ENCODE peak calls at places on chromosomes 6 and 20, in seven cellular contexts. A is COLO829; X is T-helper 17 cell; Y is right atrium auricular region; T is foreskin melanocyte; S is WTC11; J is stimulated activated CD4-positive, alpha-beta T cell treated with anti-CD3 and anti-CD28 coated beads, Interleukin-12 subunit alpha, Interleukin-12 subunit beta, amount 100 ng/mL, for 4 hours. D is an unnamed sample.

GRCh38 chr6:118596774-118597332 is 48.8 kb downstream of the PLN start:
- DNase-seq in T (no peak), Y (no peak), A (no peak), X (no peak), J (peak), S (no peak), D (no peak)

GRCh38 chr6:117674991-117675657 is at the start of gene NUS1:
- DNase-seq in X (peak), A (peak), J (peak), T (peak), Y (peak), S (peak), D (peak)

GRCh38 chr20:22717466-22717865 is 133.1 kb upstream of the FOXA2 start:
- DNase-seq in A (no peak), Y (peak), T (no peak), J (no peak), X (no peak), S (no peak), D (no peak)

GRCh38 chr6:25564953-25565352 is 87.1 kb upstream of the SCGN start:
- DNase-seq in T (no peak), A (no peak), S (no peak), Y (no peak), X (no peak), J (no peak), D (no peak)

GRCh38 chr6:41733707-41734665 is 1.4 kb downstream of the TFEB start:
- DNase-seq in T (peak), A (no peak), Y (peak), J (peak), X (peak), S (peak), D (peak)

GRCh38 chr6:9766240-9766915 is 648.5 kb downstream of the TFAP2A start:
- DNase-seq in X (no peak), T (peak), J (no peak), S (no peak), A (peak), Y (no peak), D (no peak)

GRCh38 chr6:110359554-110359953 is 1.4 kb upstream of the METTL24 start:
- DNase-seq in Y (no peak), A (no peak), J (no peak), S (no peak), X (no peak), T (no peak), D (no peak)

GRCh38 chr20:1185781-1186334 is 1.1 kb upstream of the TMEM74B start:
- DNase-seq in J (peak), A (peak), X (peak), S (peak), Y (no peak), T (no peak), D (peak)